ENCODE peak calls at places on chromosomes 3 and 15, in five cellular contexts. U is GM23338, F is posterior vena cava, M is GM12892, H is mammary epithelial cell. Y is an unnamed sample.

GRCh38 chr3:89306535-89306934 is 199.1 kb downstream of the EPHA3 start:
- DNase-seq in F (no peak), U (no peak), M (no peak), H (no peak), Y (no peak)

GRCh38 chr15:78077860-78078187 is 313 bp upstream of the TBC1D2B start:
- DNase-seq in M (no peak), U (no peak), H (no peak), F (no peak), Y (no peak)

GRCh38 chr15:93929375-93930094 is 301.8 kb upstream of the MCTP2 start:
- DNase-seq in H (peak), U (peak), F (peak), M (no peak), Y (no peak)

GRCh38 chr3:34364345-34364744 is 565.9 kb downstream of the PDCD6IP start:
- DNase-seq in U (peak), M (no peak), H (peak), F (no peak), Y (no peak)

GRCh38 chr15:89419370-89419984 is 76.9 kb downstream of the RHCG start:
- DNase-seq in U (peak), M (no peak), F (no peak), H (peak), Y (no peak)

GRCh38 chr3:158050461-158050860 is 55.8 kb downstream of the SHOX2 start:
- DNase-seq in M (no peak), F (no peak), U (no peak), H (no peak), Y (no peak)

GRCh38 chr3:133547432-133548041 is 25.9 kb upstream of the CDV3 start:
- DNase-seq in H (no peak), F (no peak), U (peak), M (no peak), Y (no peak)

GRCh38 chr3:71583569-71584215 is at the start of gene FOXP1:
- DNase-seq in U (peak), M (no peak), H (peak), F (peak), Y (peak)

GRCh38 chr3:133881987-133882825 is 13.5 kb downstream of the RAB6B start:
- DNase-seq in F (peak), M (no peak), H (no peak), U (no peak), Y (no peak)

GRCh38 chr3:149042766-149043386 is 43.5 kb downstream of the HLTF start:
- DNase-seq in M (no peak), F (no peak), H (peak), U (no peak), Y (no peak)

GRCh38 chr3:34275811-34276210 is 477.4 kb downstream of the PDCD6IP start:
- DNase-seq in M (no peak), U (no peak), H (no peak), F (no peak), Y (no peak)

GRCh38 chr3:128572644-128573105 is 77.9 kb downstream of the RPN1 start:
- DNase-seq in H (no peak), M (no peak), F (no peak), U (peak), Y (no peak)

GRCh38 chr3:41323455-41323854 is 124.2 kb downstream of the CTNNB1 start:
- DNase-seq in H (no peak), U (no peak), F (no peak), M (no peak), Y (no peak)

GRCh38 chr3:42127226-42127625 is 36.1 kb downstream of the TRAK1 start:
- DNase-seq in M (no peak), H (no peak), U (no peak), F (no peak), Y (no peak)

GRCh38 chr15:80559320-80559693 is 135.8 kb upstream of the ABHD17C start:
- DNase-seq in H (no peak), M (no peak), F (no peak), U (peak), Y (no peak)

GRCh38 chr3:9194509-9195184 is 54.8 kb downstream of the SRGAP3 start:
- DNase-seq in H (peak), F (no peak), M (no peak), U (no peak), Y (no peak)

GRCh38 chr3:31533169-31533870 is 595 bp downstream of the STT3B start:
- DNase-seq in F (peak), M (peak), U (peak), H (peak), Y (no peak)

Y was measured in T-cell.